ENCODE peak calls at places on chromosomes 7 and 10, in four cellular contexts. Z, N, L and F are unnamed samples.

GRCh38 chr7:98722402-98722801 is 105.3 kb downstream of the NPTX2 start:
- DNase-seq in Z (no peak), N (no peak), L (no peak), F (no peak)

GRCh38 chr7:25289522-25289921 is 61.2 kb upstream of the NPVF start:
- DNase-seq in Z (no peak), N (no peak), L (no peak), F (no peak)

GRCh38 chr10:122740640-122741039 is 41.0 kb upstream of the C10orf120 start:
- DNase-seq in Z (no peak), N (no peak), L (no peak), F (no peak)

GRCh38 chr10:31604141-31604540 is 285.1 kb downstream of the ZEB1 start:
- DNase-seq in Z (no peak), N (no peak), L (no peak), F (no peak)

GRCh38 chr10:71213761-71214440 is 1.5 kb downstream of the UNC5B start:
- DNase-seq in Z (no peak), N (no peak), L (no peak), F (peak)

GRCh38 chr7:94064541-94065191 is 60.5 kb upstream of the BET1 start:
- DNase-seq in Z (no peak), N (no peak), L (no peak), F (no peak)

GRCh38 chr10:77524300-77524711 is 113.3 kb downstream of the KCNMA1 start:
- DNase-seq in Z (no peak), N (no peak), L (no peak), F (no peak)

GRCh38 chr10:114375082-114375481 is 29.2 kb downstream of the AFAP1L2 start:
- DNase-seq in Z (no peak), N (no peak), L (no peak), F (no peak)

GRCh38 chr10:86775056-86775858 is 18.8 kb downstream of the BMPR1A start:
- DNase-seq in Z (no peak), N (no peak), L (no peak), F (no peak)

GRCh38 chr10:84993251-84994035 is 665.1 kb downstream of the CCSER2 start:
- DNase-seq in Z (no peak), N (no peak), L (no peak), F (no peak)

GRCh38 chr7:69412331-69413146 is 185.7 kb upstream of the AUTS2 start:
- DNase-seq in Z (no peak), N (no peak), L (no peak), F (peak)

GRCh38 chr10:130215918-130216205 is 79.7 kb downstream of the GLRX3 start:
- DNase-seq in Z (no peak), N (no peak), L (no peak), F (no peak)

GRCh38 chr7:73434701-73435069 is 1.1 kb downstream of the FZD9 start:
- DNase-seq in Z (no peak), N (no peak), L (no peak), F (no peak)

GRCh38 chr7:96734343-96734742 is 24.7 kb upstream of the SEM1 start:
- DNase-seq in Z (no peak), N (no peak), L (no peak), F (no peak)

GRCh38 chr7:66418537-66418936 is 210.1 kb upstream of the KCTD7 start:
- DNase-seq in Z (no peak), N (no peak), L (no peak), F (no peak)

GRCh38 chr7:33832326-33832725 is 73.0 kb upstream of the BMPER start:
- DNase-seq in Z (no peak), N (no peak), L (no peak), F (no peak)

GRCh38 chr7:1237704-1238255 is 5.1 kb downstream of the UNCX start:
- DNase-seq in Z (no peak), N (no peak), L (no peak), F (no peak)

GRCh38 chr10:91381562-91381923 is 28.6 kb upstream of the HECTD2 start:
- DNase-seq in Z (no peak), N (no peak), L (peak), F (no peak)

GRCh38 chr10:63375006-63375405 is 90.8 kb downstream of the JMJD1C start:
- DNase-seq in Z (no peak), N (no peak), L (no peak), F (no peak)

GRCh38 chr10:53836638-53837037 is 964.4 kb downstream of the PCDH15 start:
- DNase-seq in Z (no peak), N (no peak), L (no peak), F (no peak)

GRCh38 chr7:2281556-2281955 is 32.7 kb downstream of the SNX8 start:
- DNase-seq in Z (no peak), N (no peak), L (no peak), F (no peak)

GRCh38 chr7:188727-189500 is 3.5 kb upstream of the FAM20C start:
- DNase-seq in Z (no peak), N (no peak), L (no peak), F (no peak)

GRCh38 chr7:112550468-112551060 is 69.8 kb downstream of the LSMEM1 start:
- DNase-seq in Z (peak), N (no peak), L (peak), F (no peak)

GRCh38 chr7:55509322-55509721 is 63.0 kb downstream of the VOPP1 start:
- DNase-seq in Z (no peak), N (no peak), L (no peak), F (no peak)

GRCh38 chr7:148020679-148021078 is 569.9 kb upstream of the C7orf33 start:
- DNase-seq in Z (no peak), N (no peak), L (no peak), F (no peak)

GRCh38 chr10:8051851-8052257 is 2.6 kb upstream of the GATA3 start:
- DNase-seq in Z (no peak), N (no peak), L (no peak), F (peak)

GRCh38 chr7:140317597-140317996 is 80.7 kb downstream of the SLC37A3 start:
- DNase-seq in Z (no peak), N (no peak), L (no peak), F (no peak)

GRCh38 chr10:84213076-84213475 is 12.3 kb downstream of the LRIT2 start:
- DNase-seq in Z (no peak), N (no peak), L (no peak), F (peak)

GRCh38 chr10:20891338-20891714 is 5.8 kb downstream of the NEBL start:
- DNase-seq in Z (no peak), N (no peak), L (no peak), F (no peak)

GRCh38 chr7:158748335-158748734 is 43.7 kb upstream of the NCAPG2 start:
- DNase-seq in Z (no peak), N (no peak), L (no peak), F (no peak)

GRCh38 chr7:93980744-93981479 is 23.2 kb downstream of the BET1 start:
- DNase-seq in Z (no peak), N (no peak), L (no peak), F (no peak)

GRCh38 chr7:2032876-2033407 is 199.8 kb downstream of the MAD1L1 start:
- DNase-seq in Z (no peak), N (no peak), L (no peak), F (peak)

GRCh38 chr10:76152186-76152585 is 720.8 kb downstream of the LRMDA start:
- DNase-seq in Z (no peak), N (no peak), L (no peak), F (no peak)

GRCh38 chr10:110044681-110045080 is 36.9 kb downstream of the ADD3 start:
- DNase-seq in Z (no peak), N (no peak), L (no peak), F (no peak)

GRCh38 chr7:3995187-3995586 is 686.9 kb upstream of the FOXK1 start:
- DNase-seq in Z (no peak), N (no peak), L (no peak), F (no peak)

GRCh38 chr10:129655007-129655678 is 188.1 kb downstream of the MGMT start:
- DNase-seq in Z (no peak), N (no peak), L (no peak), F (no peak)

DNA sequence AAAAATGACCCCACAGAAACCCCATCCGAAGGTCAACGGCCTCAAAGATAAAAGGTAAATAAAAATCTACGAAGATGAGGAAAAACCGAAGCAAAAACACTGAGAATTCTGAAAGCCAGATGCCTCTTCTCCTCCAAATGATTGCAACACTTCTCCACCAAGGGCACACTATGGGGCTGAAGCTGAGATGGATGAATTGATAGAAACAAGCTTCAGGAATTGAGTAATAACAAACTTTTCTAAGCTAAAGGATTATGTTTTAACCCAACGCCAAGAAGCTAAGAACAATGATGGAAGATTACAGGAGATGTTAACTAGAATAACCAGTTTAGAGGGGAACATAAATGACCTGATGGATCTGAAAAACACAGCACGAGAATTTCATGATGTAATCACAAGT is 127.8 kb downstream of the MACC1 start:
- DNase-seq in Z (no peak), N (no peak), L (no peak), F (no peak)
- TF ChIP-seq POLR2AphosphoS5 in Z (no peak), N (no peak), L (no peak), F (no peak)

GRCh38 chr7:104878577-104878976 is 135.4 kb upstream of the KMT2E start:
- DNase-seq in Z (no peak), N (no peak), L (no peak), F (no peak)

GRCh38 chr7:104883248-104883717 is 130.7 kb upstream of the KMT2E start:
- DNase-seq in Z (no peak), N (no peak), L (no peak), F (no peak)

GRCh38 chr7:104883718-104884452 is 130.1 kb upstream of the KMT2E start:
- DNase-seq in Z (peak), N (peak), L (peak), F (peak)
- TF ChIP-seq POLR2AphosphoS5 in Z (peak), N (no peak), L (peak), F (no peak)

GRCh38 chr7:125386211-125386610 is 456.6 kb upstream of the POT1 start:
- DNase-seq in Z (no peak), N (no peak), L (no peak), F (no peak)
- TF ChIP-seq POLR2AphosphoS5 in Z (no peak), N (no peak), L (no peak), F (no peak)

GRCh38 chr7:79317728-79318127 is 135.7 kb downstream of the MAGI2 start:
- DNase-seq in Z (peak), N (no peak), L (no peak), F (no peak)
- TF ChIP-seq POLR2AphosphoS5 in Z (no peak), N (no peak), L (no peak), F (no peak)

GRCh38 chr10:101493782-101494281 is 94.2 kb downstream of the POLL start:
- DNase-seq in Z (no peak), N (no peak), L (no peak), F (no peak)
- TF ChIP-seq POLR2AphosphoS5 in Z (no peak), N (no peak), L (no peak), F (no peak)